ENCODE peak calls at places on chromosomes 3 and 15, in five cellular contexts. W is PC-9; Y is astrocyte of the spinal cord; H is activated CD4-positive, alpha-beta T cell treated with anti-CD3 and anti-CD28 coated beads for 1 hour; P is activated T-cell treated with anti-CD3 and anti-CD28 coated beads for 24 hours. L is an unnamed sample.

GRCh38 chr3:194990454-194991337 is 280.3 kb downstream of the XXYLT1 start:
- DNase-seq in W (no peak), Y (no peak), H (no peak), P (no peak), L (peak)

GRCh38 chr15:69337133-69337532 is 38.4 kb downstream of the PAQR5 start:
- DNase-seq in W (no peak), Y (peak), H (no peak), P (no peak), L (no peak)

GRCh38 chr15:92392966-92393286 is 755 bp upstream of the ST8SIA2 start:
- DNase-seq in W (no peak), Y (no peak), H (no peak), P (no peak), L (no peak)

GRCh38 chr15:74417230-74417629 is 16.5 kb downstream of the SEMA7A start:
- DNase-seq in W (no peak), Y (peak), H (no peak), P (no peak), L (no peak)

GRCh38 chr3:67196677-67197076 is 198.6 kb downstream of the KBTBD8 start:
- DNase-seq in W (no peak), Y (no peak), H (no peak), P (no peak), L (no peak)

GRCh38 chr15:57097246-57097645 is 178.8 kb downstream of the TCF12 start:
- DNase-seq in W (no peak), Y (no peak), H (no peak), P (no peak), L (no peak)

GRCh38 chr15:71219646-71220045 is 104.4 kb downstream of the THSD4 start:
- DNase-seq in W (no peak), Y (peak), H (no peak), P (no peak), L (no peak)

GRCh38 chr15:44593042-44593736 is 56.2 kb downstream of the EIF3J start:
- DNase-seq in W (no peak), Y (peak), H (no peak), P (no peak), L (no peak)

GRCh38 chr3:43810797-43811196 is 120.1 kb downstream of the ABHD5 start:
- DNase-seq in W (no peak), Y (no peak), H (no peak), P (no peak), L (no peak)

GRCh38 chr3:5264896-5265770 is 77.6 kb downstream of the EDEM1 start:
- DNase-seq in W (no peak), Y (no peak), H (no peak), P (no peak), L (no peak)

GRCh38 chr3:73229036-73229435 is 167.6 kb downstream of the EBLN2 start:
- DNase-seq in W (no peak), Y (no peak), H (no peak), P (no peak), L (no peak)

GRCh38 chr3:53156368-53156834 is 4.6 kb upstream of the PRKCD start:
- DNase-seq in W (no peak), Y (no peak), H (no peak), P (no peak), L (peak)

GRCh38 chr3:142029052-142029642 is 120.2 kb downstream of the TFDP2 start:
- DNase-seq in W (no peak), Y (no peak), H (no peak), P (no peak), L (no peak)

GRCh38 chr15:90301901-90302300 is 36.4 kb downstream of the NGRN start:
- DNase-seq in W (no peak), Y (no peak), H (no peak), P (no peak), L (no peak)

GRCh38 chr3:107739227-107739626 is 216.5 kb downstream of the BBX start:
- DNase-seq in W (no peak), Y (no peak), H (no peak), P (no peak), L (no peak)

GRCh38 chr3:112519424-112520001 is 20.2 kb upstream of the BTLA start:
- DNase-seq in W (peak), Y (peak), H (no peak), P (no peak), L (no peak)

GRCh38 chr3:58497074-58497473 is 5.2 kb downstream of the KCTD6 start:
- DNase-seq in W (no peak), Y (peak), H (no peak), P (no peak), L (no peak)

GRCh38 chr3:8702560-8702959 is 31.0 kb upstream of the CAV3 start:
- DNase-seq in W (no peak), Y (no peak), H (no peak), P (no peak), L (no peak)

GRCh38 chr3:168034152-168034928 is 61.4 kb downstream of the GOLIM4 start:
- DNase-seq in W (no peak), Y (peak), H (no peak), P (no peak), L (no peak)

GRCh38 chr3:133408366-133408765 is 8.5 kb downstream of the BFSP2 start:
- DNase-seq in W (no peak), Y (peak), H (no peak), P (no peak), L (no peak)

GRCh38 chr15:72796515-72797337 is 13.2 kb upstream of the ADPGK start:
- DNase-seq in W (no peak), Y (peak), H (peak), P (peak), L (no peak)

GRCh38 chr15:90664650-90665287 is 52.4 kb upstream of the BLM start:
- DNase-seq in W (peak), Y (peak), H (no peak), P (no peak), L (no peak)

GRCh38 chr3:104887069-104887468 is 479.6 kb upstream of the ALCAM start:
- DNase-seq in W (no peak), Y (no peak), H (no peak), P (no peak), L (no peak)

GRCh38 chr15:91473894-91474293 is 373.8 kb downstream of the SV2B start:
- DNase-seq in W (no peak), Y (no peak), H (no peak), P (no peak), L (no peak)

GRCh38 chr3:177317247-177317646 is 120.0 kb upstream of the TBL1XR1 start:
- DNase-seq in W (no peak), Y (no peak), H (no peak), P (no peak), L (no peak)

GRCh38 chr3:38084019-38084968 is 45.3 kb downstream of the DLEC1 start:
- DNase-seq in W (no peak), Y (peak), H (no peak), P (no peak), L (no peak)

GRCh38 chr15:43776101-43776717 is 557 bp downstream of the ELL3 start:
- DNase-seq in W (peak), Y (no peak), H (no peak), P (no peak), L (peak)

GRCh38 chr3:105356988-105357387 is 9.7 kb upstream of the ALCAM start:
- DNase-seq in W (no peak), Y (no peak), H (no peak), P (no peak), L (no peak)

GRCh38 chr3:111326144-111326995 is 215.6 kb upstream of the CD96 start:
- DNase-seq in W (no peak), Y (peak), H (no peak), P (no peak), L (no peak)

GRCh38 chr15:94731286-94731685 is 499.9 kb downstream of the MCTP2 start:
- DNase-seq in W (no peak), Y (no peak), H (no peak), P (no peak), L (no peak)

GRCh38 chr15:25944386-25944785 is 81.3 kb upstream of the ATP10A start:
- DNase-seq in W (no peak), Y (no peak), H (no peak), P (no peak), L (no peak)

GRCh38 chr3:179404307-179404706 is 47.0 kb downstream of the GNB4 start:
- DNase-seq in W (no peak), Y (no peak), H (no peak), P (no peak), L (no peak)

GRCh38 chr3:123286308-123287023 is 84.7 kb downstream of the SEC22A start:
- DNase-seq in W (peak), Y (peak), H (no peak), P (no peak), L (peak)

GRCh38 chr3:115007966-115008365 is 139.1 kb downstream of the ZBTB20 start:
- DNase-seq in W (no peak), Y (no peak), H (no peak), P (no peak), L (no peak)

GRCh38 chr3:20225769-20226168 is 39.8 kb upstream of the SGO1 start:
- DNase-seq in W (peak), Y (peak), H (no peak), P (no peak), L (no peak)

GRCh38 chr3:16897254-16897926 is 12.6 kb downstream of the PLCL2 start:
- DNase-seq in W (no peak), Y (no peak), H (no peak), P (no peak), L (no peak)

GRCh38 chr3:141498592-141499223 is 11.9 kb downstream of the RASA2 start:
- DNase-seq in W (no peak), Y (no peak), H (peak), P (peak), L (peak)

GRCh38 chr3:168093790-168094189 is 1.9 kb downstream of the GOLIM4 start:
- DNase-seq in W (no peak), Y (peak), H (no peak), P (no peak), L (no peak)

GRCh38 chr3:138950006-138950644 is 3.1 kb downstream of the FOXL2NB start:
- DNase-seq in W (no peak), Y (no peak), H (no peak), P (no peak), L (no peak)